ENCODE peak calls at places on chromosome 18, in eight cellular contexts. O is mesenteric fat pad; M is GM23248; A is upper lobe of right lung; K is stimulated activated CD4-positive, alpha-beta T cell treated with anti-CD3 and anti-CD28 coated beads, Interleukin-4, amount 100 ng/mL, for 4 hours; Q is SK-MEL-5; C is T-helper 22 cell; Y is naive thymus-derived CD4-positive, alpha-beta T cell. X is an unnamed sample.

GRCh38 chr18:11667578-11667977 is 21.5 kb upstream of the GNAL start:
- DNase-seq in K (no peak), Y (no peak), C (no peak), A (peak), O (peak), Q (no peak), M (no peak), X (no peak)

GRCh38 chr18:44679056-44679911 is 1.4 kb upstream of the SETBP1 start:
- DNase-seq in A (peak), C (peak), M (peak), K (peak), O (peak), Q (peak), Y (no peak), X (peak)

GRCh38 chr18:62647179-62647578 is 68.2 kb upstream of the PHLPP1 start:
- DNase-seq in K (no peak), O (no peak), Y (no peak), C (no peak), M (no peak), Q (no peak), A (no peak), X (no peak)

GRCh38 chr18:79982736-79983135 is 5.6 kb downstream of the TXNL4A start:
- DNase-seq in M (peak), O (peak), A (no peak), Q (peak), K (no peak), Y (no peak), C (no peak), X (no peak)

GRCh38 chr18:34707670-34708069 is 2.4 kb upstream of the DTNA start:
- DNase-seq in K (no peak), O (no peak), Q (peak), C (no peak), A (no peak), M (peak), Y (no peak), X (no peak)

GRCh38 chr18:35818353-35818667 is 154.2 kb upstream of the RMP24 start:
- DNase-seq in C (no peak), Y (no peak), O (no peak), M (no peak), Q (no peak), A (no peak), K (no peak), X (no peak)

GRCh38 chr18:21386523-21387240 is 144.7 kb downstream of the GREB1L start:
- DNase-seq in Y (no peak), Q (no peak), C (no peak), K (no peak), O (no peak), M (no peak), A (no peak), X (no peak)

GRCh38 chr18:9100796-9101195 is 1.7 kb upstream of the NDUFV2 start:
- DNase-seq in Q (no peak), M (no peak), A (no peak), Y (no peak), K (no peak), C (no peak), O (no peak), X (no peak)

GRCh38 chr18:52387246-52387645 is 47.2 kb downstream of the DCC start:
- DNase-seq in Y (no peak), K (no peak), O (no peak), A (no peak), C (no peak), Q (peak), M (no peak), X (no peak)

GRCh38 chr18:46570666-46571065 is 86.4 kb downstream of the LOXHD1 start:
- DNase-seq in M (no peak), O (no peak), A (no peak), C (no peak), Q (no peak), Y (no peak), K (no peak), X (no peak)

GRCh38 chr18:37505321-37505720 is 60.3 kb downstream of the CELF4 start:
- DNase-seq in A (no peak), O (no peak), C (no peak), Y (no peak), K (no peak), M (no peak), Q (no peak), X (no peak)

GRCh38 chr18:22109535-22109934 is 59.9 kb upstream of the GATA6 start:
- DNase-seq in Y (no peak), K (no peak), Q (no peak), A (no peak), O (no peak), C (no peak), M (no peak), X (no peak)

GRCh38 chr18:59052965-59053960 is 86.4 kb upstream of the SEC11C start:
- DNase-seq in C (no peak), M (no peak), A (no peak), Q (no peak), O (no peak), K (no peak), Y (no peak), X (no peak)

GRCh38 chr18:63953811-63954210 is 4.7 kb downstream of the HMSD start:
- DNase-seq in Y (no peak), A (no peak), Q (no peak), M (no peak), C (no peak), O (no peak), K (no peak), X (no peak)

GRCh38 chr18:9380571-9381390 is 46.2 kb downstream of the TWSG1 start:
- DNase-seq in Q (no peak), K (no peak), C (no peak), Y (no peak), A (no peak), M (peak), O (no peak), X (no peak)